ENCODE peak calls at places on chromosomes 5 and 9, in four cellular contexts. M is NB4; J is D721Med; Z is activated effector memory CD4-positive, alpha-beta T cell treated with Interleukin-2 at 50 U/mL for 16 hours. V is an unnamed sample.

GRCh38 chr5:60517850-60518249 is 182.1 kb downstream of the DEPDC1B start:
- DNase-seq in J (no peak), M (no peak), Z (no peak), V (no peak)

GRCh38 chr9:123942542-123942941 is 12.6 kb upstream of the DENND1A start:
- DNase-seq in J (no peak), Z (no peak), M (no peak), V (no peak)

GRCh38 chr9:129514497-129514867 is 106.4 kb downstream of the C9orf50 start:
- DNase-seq in Z (no peak), J (no peak), M (no peak), V (no peak)

GRCh38 chr5:133797167-133797566 is 171.3 kb downstream of the C5orf15 start:
- DNase-seq in Z (no peak), M (no peak), J (no peak), V (no peak)

GRCh38 chr9:75903785-75904360 is 13.4 kb downstream of the PCSK5 start:
- DNase-seq in M (no peak), Z (no peak), J (no peak), V (no peak)

GRCh38 chr9:35366627-35367026 is 123.3 kb upstream of the RUSC2 start:
- DNase-seq in Z (no peak), J (no peak), M (no peak), V (no peak)

GRCh38 chr5:87526131-87526530 is 113.4 kb upstream of the CCNH start:
- DNase-seq in M (no peak), Z (no peak), J (no peak), V (no peak)

GRCh38 chr5:111131356-111131755 is 39.2 kb downstream of the WDR36 start:
- DNase-seq in Z (no peak), J (no peak), M (no peak), V (no peak)

GRCh38 chr9:81174023-81174422 is 515.3 kb downstream of the TLE1 start:
- DNase-seq in Z (no peak), J (no peak), M (no peak), V (no peak)

GRCh38 chr9:100690438-100690837 is 112.6 kb downstream of the CAVIN4 start:
- DNase-seq in J (no peak), Z (no peak), M (no peak), V (no peak)

GRCh38 chr9:96020822-96021615 is 145.5 kb downstream of the ERCC6L2 start:
- DNase-seq in J (no peak), M (peak; percentile 43), Z (peak; percentile 36), V (no peak)

GRCh38 chr9:132546148-132547051 is 36.0 kb upstream of the BARHL1 start:
- DNase-seq in J (peak; percentile 83), Z (no peak), M (peak; percentile 12), V (no peak)

GRCh38 chr9:107375651-107376369 is 92.7 kb downstream of the RAD23B start:
- DNase-seq in Z (no peak), M (peak; percentile 20), J (no peak), V (no peak)

GRCh38 chr9:111356567-111357244 is 26.7 kb upstream of the OR2K2 start:
- DNase-seq in M (peak; percentile 2), J (no peak), Z (no peak), V (no peak)

GRCh38 chr5:87243161-87243877 is 24.4 kb upstream of the RASA1 start:
- DNase-seq in Z (no peak), J (no peak), M (peak; percentile 79), V (no peak)

GRCh38 chr9:87950765-87951488 is 23.4 kb downstream of the CDK20 start:
- DNase-seq in M (peak; percentile 54), J (no peak), Z (no peak), V (no peak)

GRCh38 chr9:132164604-132165362 is 2.9 kb downstream of the NTNG2 start:
- DNase-seq in Z (no peak), M (no peak), J (no peak), V (no peak)

GRCh38 chr5:174086751-174087150 is 41.2 kb downstream of the NSG2 start:
- DNase-seq in Z (no peak), J (no peak), M (no peak), V (no peak)

GRCh38 chr5:21823588-21823987 is 1029.6 kb downstream of the CDH12 start:
- DNase-seq in M (no peak), Z (no peak), J (no peak), V (no peak)

GRCh38 chr9:93193373-93193725 is 9.4 kb downstream of the WNK2 start:
- DNase-seq in Z (no peak), M (no peak), J (no peak), V (no peak)

GRCh38 chr5:113804264-113804663 is 290.8 kb downstream of the YTHDC2 start:
- DNase-seq in J (no peak), Z (no peak), M (no peak), V (no peak)

GRCh38 chr5:74378464-74378863 is 262.1 kb downstream of the ENC1 start:
- DNase-seq in Z (no peak), J (no peak), M (no peak), V (no peak)

GRCh38 chr9:104747245-104747564 is 278 bp upstream of the NIPSNAP3A start:
- DNase-seq in J (no peak), M (no peak), Z (no peak), V (no peak)

GRCh38 chr5:393846-394275 is 49.1 kb upstream of the EXOC3 start:
- DNase-seq in J (no peak), Z (no peak), M (peak; percentile 73), V (no peak)

GRCh38 chr5:33892419-33893151 is 795 bp upstream of the ADAMTS12 start:
- DNase-seq in Z (no peak), M (no peak), J (no peak), V (no peak)

GRCh38 chr5:136910625-136911024 is 545.3 kb upstream of the TRPC7 start:
- DNase-seq in J (no peak), Z (no peak), M (no peak), V (no peak)

GRCh38 chr9:89339807-89340206 is 21.5 kb downstream of the SECISBP2 start:
- DNase-seq in J (no peak), M (no peak), Z (no peak), V (no peak)

GRCh38 chr5:26482076-26482816 is 556.1 kb downstream of the CDH9 start:
- DNase-seq in M (no peak), J (no peak), Z (no peak), V (no peak)

GRCh38 chr5:15704397-15704947 is 204.5 kb downstream of the FBXL7 start:
- DNase-seq in M (no peak), J (no peak), Z (no peak), V (no peak)